ENCODE peak calls at places on chromosome 4, in five cellular contexts. A is Right ventricle myocardium superior; R is CD4-positive, alpha-beta memory T cell; J is NCI-H510A; Y is amygdala. I is an unnamed sample.

GRCh38 chr4:133588306-133588705 is 439.2 kb downstream of the PCDH10 start:
- DNase-seq in J (no peak), A (no peak), R (no peak), Y (no peak), I (no peak)

GRCh38 chr4:30718021-30718888 is 1.9 kb upstream of the PCDH7 start:
- DNase-seq in R (no peak), J (no peak), Y (peak), A (peak), I (peak)

GRCh38 chr4:72283357-72283756 is 251.6 kb downstream of the NPFFR2 start:
- DNase-seq in Y (no peak), J (no peak), R (no peak), A (no peak), I (no peak)

GRCh38 chr4:82360298-82361177 is 13.3 kb downstream of the HNRNPD start:
- DNase-seq in Y (no peak), R (no peak), J (no peak), A (no peak), I (peak)

GRCh38 chr4:76752911-76753494 is 144.9 kb downstream of the SOWAHB start:
- DNase-seq in A (no peak), Y (no peak), J (peak), R (peak), I (peak)

GRCh38 chr4:54015421-54016065 is 48.9 kb downstream of the CHIC2 start:
- DNase-seq in Y (no peak), A (no peak), J (peak), R (no peak), I (no peak)

GRCh38 chr4:128574706-128575105 is 234.8 kb upstream of the JADE1 start:
- DNase-seq in A (peak), R (peak), J (no peak), Y (peak), I (peak)

GRCh38 chr4:114132830-114133229 is 153.4 kb upstream of the ARSJ start:
- DNase-seq in J (no peak), A (no peak), R (no peak), Y (no peak), I (peak)

GRCh38 chr4:39169426-39169825 is 12.9 kb upstream of the WDR19 start:
- DNase-seq in R (no peak), Y (no peak), J (no peak), A (no peak), I (no peak)

GRCh38 chr4:123767801-123768200 is 371.2 kb downstream of the SPRY1 start:
- DNase-seq in A (no peak), Y (no peak), R (no peak), J (no peak), I (no peak)

GRCh38 chr4:7157140-7157488 is 35.2 kb upstream of the SORCS2 start:
- DNase-seq in A (no peak), R (no peak), J (no peak), Y (no peak), I (no peak)

GRCh38 chr4:155900402-155900801 is 3.1 kb upstream of the TDO2 start:
- DNase-seq in A (no peak), Y (no peak), R (no peak), J (no peak), I (no peak)

GRCh38 chr4:12928751-12929150 is 555.4 kb downstream of the RAB28 start:
- DNase-seq in Y (no peak), J (no peak), R (no peak), A (no peak), I (no peak)

GRCh38 chr4:57110635-57111546 is 706 bp upstream of the IGFBP7 start:
- DNase-seq in A (peak), Y (no peak), J (no peak), R (no peak), I (peak)

GRCh38 chr4:1765409-1766335 is 27.4 kb upstream of the FGFR3 start:
- DNase-seq in R (no peak), A (no peak), Y (no peak), J (no peak), I (no peak)

GRCh38 chr4:25378130-25378743 is 1.2 kb downstream of the ANAPC4 start:
- DNase-seq in J (no peak), A (no peak), Y (no peak), R (no peak), I (no peak)

GRCh38 chr4:140019619-140020367 is 134.2 kb downstream of the MAML3 start:
- DNase-seq in A (no peak), J (no peak), Y (no peak), R (no peak), I (no peak)

GRCh38 chr4:140866492-140867005 is 110.4 kb upstream of the TBC1D9 start:
- DNase-seq in A (no peak), R (no peak), Y (no peak), J (no peak), I (no peak)

GRCh38 chr4:10077492-10078335 is 38.9 kb downstream of the WDR1 start:
- DNase-seq in R (no peak), J (no peak), A (peak), Y (no peak), I (no peak)

GRCh38 chr4:174592985-174593335 is 70.7 kb upstream of the HPGD start:
- DNase-seq in J (no peak), A (no peak), Y (no peak), R (no peak), I (peak)

GRCh38 chr4:8917321-8917811 is 45.7 kb upstream of the HMX1 start:
- DNase-seq in Y (no peak), A (no peak), J (no peak), R (no peak), I (no peak)

GRCh38 chr4:118746251-118746919 is 61.2 kb downstream of the METTL14 start:
- DNase-seq in A (peak), J (no peak), R (no peak), Y (no peak), I (no peak)

GRCh38 chr4:59127748-59128147 is 2017.6 kb upstream of the IGFBP7 start:
- DNase-seq in J (no peak), R (no peak), A (no peak), Y (no peak), I (peak)

GRCh38 chr4:135277116-135277979 is 1075.8 kb upstream of the PABPC4L start:
- DNase-seq in Y (no peak), R (no peak), A (no peak), J (no peak), I (no peak)

GRCh38 chr4:472881-473574 is 25.9 kb downstream of the ZNF721 start:
- DNase-seq in R (peak), Y (no peak), J (no peak), A (no peak), I (peak)

GRCh38 chr4:86898562-86898961 is 6.3 kb upstream of the C4orf36 start:
- DNase-seq in R (no peak), A (no peak), Y (no peak), J (no peak), I (no peak)

GRCh38 chr4:56049428-56050212 is 100.9 kb downstream of the CEP135 start:
- DNase-seq in Y (peak), A (peak), R (no peak), J (peak), I (peak)

I was measured in SK-MEL-5.